ENCODE peak calls at places on chromosomes 6 and 20, in five cellular contexts. S is uterus, B is AG09309, R is A549, M is tibial nerve. C is an unnamed sample.

GRCh38 chr20:45467861-45468260 is 1.7 kb upstream of the WFDC2 start:
- DNase-seq in M (no peak), B (no peak), R (no peak), S (no peak), C (no peak)

GRCh38 chr6:53714395-53714794 is 48.8 kb upstream of the KLHL31 start:
- DNase-seq in S (no peak), R (no peak), M (no peak), B (no peak), C (no peak)

GRCh38 chr6:73394577-73395354 is at the start of gene DDX43:
- DNase-seq in S (peak; percentile 18), B (peak; percentile 31), M (peak; percentile 64), R (no peak), C (no peak)

GRCh38 chr6:123908813-123909212 is 105.1 kb downstream of the NKAIN2 start:
- DNase-seq in M (no peak), B (no peak), R (no peak), S (no peak), C (no peak)

GRCh38 chr20:16363832-16364687 is 209.2 kb downstream of the KIF16B start:
- DNase-seq in M (no peak), R (no peak), S (no peak), B (no peak), C (no peak)

GRCh38 chr20:46709459-46710148 is at the start of gene SLC2A10:
- DNase-seq in M (peak; percentile 51), R (no peak), S (peak; percentile 71), B (no peak), C (peak; percentile 75)

GRCh38 chr6:157823523-157824370 is 701 bp downstream of the SNX9 start:
- DNase-seq in S (peak; percentile 54), M (peak; percentile 58), B (no peak), R (peak; percentile 13), C (peak; percentile 45)

GRCh38 chr20:54078296-54078695 is 7.9 kb upstream of the BCAS1 start:
- DNase-seq in M (no peak), R (no peak), B (no peak), S (no peak), C (no peak)

GRCh38 chr6:90088009-90088408 is 193.7 kb downstream of the GJA10 start:
- DNase-seq in R (no peak), B (no peak), S (no peak), M (no peak), C (peak; percentile 71)

GRCh38 chr20:33658510-33658909 is 3.6 kb upstream of the C20orf144 start:
- DNase-seq in M (no peak), B (no peak), S (no peak), R (no peak), C (no peak)

GRCh38 chr6:117906454-117906904 is 585 bp upstream of the SLC35F1 start:
- DNase-seq in S (no peak), M (no peak), B (no peak), R (no peak), C (no peak)

GRCh38 chr20:58651823-58652605 is 931 bp downstream of the STX16 start:
- DNase-seq in B (no peak), M (no peak), R (peak; percentile 72), S (no peak), C (peak; percentile 58)

GRCh38 chr6:130625825-130626500 is 201.2 kb upstream of the SMLR1 start:
- DNase-seq in R (no peak), S (no peak), M (no peak), B (peak; percentile 57), C (no peak)

GRCh38 chr6:104527761-104528415 is 331.8 kb downstream of the HACE1 start:
- DNase-seq in M (no peak), B (no peak), R (no peak), S (peak; percentile 14), C (peak; percentile 49)
- TF ChIP-seq CTCF in M (no peak), B (peak; percentile 46), R (peak; percentile 24), S (no peak), C (peak; percentile 54)

GRCh38 chr20:31661625-31662371 is 24.1 kb downstream of the COX4I2 start:
- DNase-seq in B (no peak), M (peak; percentile 84), S (peak; percentile 82), R (peak; percentile 68), C (peak; percentile 86)
- H3K4me3 ChIP-seq in B (peak overlapping the region; percentile 46), M (peak overlapping the region; percentile 49), S (peak overlapping the region; percentile 20), R (peak overlapping the region; percentile 32), C (peak overlapping the region; percentile 21)

DNA sequence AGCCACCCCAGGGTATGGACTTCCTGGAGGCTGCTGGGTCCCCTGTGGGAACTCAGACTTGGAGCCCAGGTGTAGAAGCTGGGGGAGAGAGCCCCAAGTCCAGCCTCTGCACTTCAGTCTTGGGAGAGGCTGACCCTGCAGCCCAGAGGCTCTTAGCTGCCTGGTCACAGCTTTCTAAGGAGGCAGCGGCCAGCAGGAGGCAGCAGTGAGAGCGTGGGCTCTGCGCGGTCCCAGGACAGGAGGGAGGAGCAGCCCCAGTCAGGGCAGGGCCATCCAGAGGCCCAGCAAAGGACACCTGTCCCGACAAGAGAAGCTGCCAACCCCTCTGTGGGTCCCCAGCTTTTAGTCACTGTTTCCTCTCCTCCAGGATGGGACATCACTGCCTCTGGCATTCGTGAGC is 9.4 kb downstream of the TREML2 start:
- DNase-seq in M (no peak), B (no peak), S (no peak), R (peak; percentile 8), C (peak; percentile 53)
- TF ChIP-seq CTCF in M (no peak), B (peak; percentile 62), S (no peak), R (peak; percentile 22), C (peak; percentile 74)

GRCh38 chr20:62428396-62429160 is 1.2 kb upstream of the RBBP8NL start:
- DNase-seq in S (no peak), B (no peak), R (no peak), M (no peak), C (no peak)

GRCh38 chr20:62425281-62426058 is 1.9 kb downstream of the RBBP8NL start:
- DNase-seq in R (no peak), B (no peak), S (no peak), M (no peak), C (no peak)

GRCh38 chr20:62426678-62427077 is 661 bp downstream of the RBBP8NL start:
- DNase-seq in B (no peak), R (no peak), S (no peak), M (no peak), C (no peak)

GRCh38 chr20:62428008-62428384 is 657 bp upstream of the RBBP8NL start:
- DNase-seq in S (no peak), M (no peak), R (no peak), B (no peak), C (no peak)

GRCh38 chr20:62427172-62428007 is at the start of gene RBBP8NL:
- DNase-seq in M (no peak), R (no peak), S (no peak), B (no peak), C (no peak)
- H3K4me3 ChIP-seq in M (no peak within 1 kb of the TSS), R (no peak within 1 kb of the TSS), S (no peak within 1 kb of the TSS), B (no peak within 1 kb of the TSS), C (no peak within 1 kb of the TSS)

DNA sequence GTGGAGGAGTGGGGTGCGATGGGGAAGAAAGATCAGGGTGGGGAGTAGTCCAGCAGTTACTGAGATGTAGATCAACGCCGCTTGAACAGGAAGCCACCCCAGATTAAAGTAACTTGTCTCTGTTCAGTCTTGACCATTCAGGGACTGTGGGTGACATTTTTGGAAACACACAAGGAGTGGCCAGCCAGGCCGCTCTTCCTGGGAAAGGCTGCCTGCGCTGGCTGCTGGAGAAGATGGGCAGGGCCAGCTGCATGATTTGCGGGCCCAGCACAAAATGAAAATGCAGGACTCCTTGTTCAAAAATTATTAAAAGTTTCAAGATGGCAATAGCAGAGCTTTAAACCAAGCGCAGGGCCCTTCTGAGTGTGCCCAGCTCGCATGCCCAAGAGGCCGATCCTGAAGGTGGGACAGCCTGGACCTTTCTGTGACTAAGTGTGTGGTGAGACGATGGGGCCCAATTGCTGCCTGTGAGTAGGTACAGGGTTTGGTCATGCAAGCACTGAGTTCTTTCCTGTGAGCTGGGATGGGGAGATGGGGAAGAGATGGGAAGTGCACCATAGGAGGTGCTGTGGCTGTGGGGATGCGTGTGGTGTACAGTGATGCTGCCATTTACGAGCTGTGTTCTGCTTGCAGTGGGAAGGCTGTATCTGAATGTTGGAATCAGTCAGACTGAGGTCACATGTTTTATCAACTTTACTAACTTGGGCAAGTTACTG is 51.3 kb downstream of the DAAM2 start:
- DNase-seq in M (no peak), S (no peak), B (no peak), R (peak; percentile 5), C (peak; percentile 22)
- TF ChIP-seq CTCF in M (no peak), S (no peak), B (peak; percentile 26), R (no peak), C (peak; percentile 26)

C was measured in cardiac muscle cell.